ENCODE peak calls at places on chromosomes 4 and X, in six cellular contexts. One of them, this sample, is unnamed.
A peak's percentile ranks its signal among the peaks of the same experiment; 100 is the strongest.

GRCh38 chr4:123986268-123986798 is 589.7 kb downstream of the SPRY1 start:
- DNase-seq in nucleus accumbens: no peak
- DNase-seq in G401: no peak
- DNase-seq in HT1080: peak; percentile 74
- DNase-seq in C1 segment of cervical spinal cord: no peak
- DNase-seq in Caco-2: no peak
- DNase-seq in this sample: no peak

GRCh38 chrX:131923614-131924250 is 99.4 kb upstream of the STK26 start:
- DNase-seq in nucleus accumbens: no peak
- DNase-seq in G401: no peak
- DNase-seq in HT1080: peak; percentile 2
- DNase-seq in C1 segment of cervical spinal cord: no peak
- DNase-seq in Caco-2: no peak
- DNase-seq in this sample: no peak

GRCh38 chrX:50470103-50471031 is at the start of gene DGKK:
- DNase-seq in nucleus accumbens: no peak
- DNase-seq in G401: no peak
- DNase-seq in HT1080: no peak
- DNase-seq in C1 segment of cervical spinal cord: no peak
- DNase-seq in Caco-2: peak; percentile 68
- DNase-seq in this sample: no peak

GRCh38 chrX:69156638-69157037 is 8.6 kb downstream of the PJA1 start:
- DNase-seq in nucleus accumbens: no peak
- DNase-seq in G401: no peak
- DNase-seq in HT1080: no peak
- DNase-seq in C1 segment of cervical spinal cord: no peak
- DNase-seq in Caco-2: no peak
- DNase-seq in this sample: no peak

GRCh38 chr4:183059797-183060196 is 39.3 kb upstream of the WWC2 start:
- DNase-seq in nucleus accumbens: no peak
- DNase-seq in G401: no peak
- DNase-seq in HT1080: no peak
- DNase-seq in C1 segment of cervical spinal cord: no peak
- DNase-seq in Caco-2: no peak
- DNase-seq in this sample: no peak

GRCh38 chrX:108209006-108209554 is 117.5 kb downstream of the ATG4A start:
- DNase-seq in nucleus accumbens: no peak
- DNase-seq in G401: no peak
- DNase-seq in HT1080: no peak
- DNase-seq in C1 segment of cervical spinal cord: no peak
- DNase-seq in Caco-2: no peak
- DNase-seq in this sample: no peak

GRCh38 chr4:73870260-73870659 is 1.1 kb downstream of the CXCL1 start:
- DNase-seq in nucleus accumbens: no peak
- DNase-seq in G401: no peak
- DNase-seq in HT1080: no peak
- DNase-seq in C1 segment of cervical spinal cord: no peak
- DNase-seq in Caco-2: no peak
- DNase-seq in this sample: no peak

GRCh38 chr4:6855692-6856297 is 53.8 kb upstream of the TBC1D14 start:
- DNase-seq in nucleus accumbens: no peak
- DNase-seq in G401: no peak
- DNase-seq in HT1080: peak; percentile 34
- DNase-seq in C1 segment of cervical spinal cord: no peak
- DNase-seq in Caco-2: no peak
- DNase-seq in this sample: peak; percentile 73

GRCh38 chrX:10821293-10821692 is 200.9 kb upstream of the MID1 start:
- DNase-seq in nucleus accumbens: no peak
- DNase-seq in G401: no peak
- DNase-seq in HT1080: no peak
- DNase-seq in C1 segment of cervical spinal cord: no peak
- DNase-seq in Caco-2: no peak
- DNase-seq in this sample: no peak

GRCh38 chr4:2793578-2793919 is 664 bp downstream of the SH3BP2 start:
- DNase-seq in nucleus accumbens: no peak
- DNase-seq in G401: no peak
- DNase-seq in HT1080: no peak
- DNase-seq in C1 segment of cervical spinal cord: no peak
- DNase-seq in Caco-2: peak; percentile 29
- DNase-seq in this sample: peak; percentile 34